ENCODE peak calls at places on chromosome 7, in eight cellular contexts. R is fibroblast of pulmonary artery, X is upper lobe of right lung, C is foreskin fibroblast, M is mesendoderm, G is OCI-LY7, D is adrenal gland, Q is neuronal stem cell. F is an unnamed sample.

GRCh38 chr7:6106140-6106904 is 75.1 kb downstream of the ANKRD61 start:
- DNase-seq in D (peak; percentile 29), G (peak; percentile 70), X (peak; percentile 57), M (peak; percentile 52), C (peak; percentile 32), R (peak; percentile 59), Q (no peak), F (peak; percentile 32)

GRCh38 chr7:85908051-85908450 is 721.2 kb upstream of the SEMA3D start:
- DNase-seq in G (no peak), Q (no peak), D (no peak), M (no peak), C (no peak), R (no peak), X (no peak), F (no peak)

GRCh38 chr7:104175336-104175984 is 32.4 kb downstream of the ORC5 start:
- DNase-seq in M (no peak), C (no peak), G (no peak), R (no peak), Q (no peak), X (no peak), D (no peak), F (no peak)

GRCh38 chr7:332646-333398 is 42.9 kb downstream of the FOXL3 start:
- DNase-seq in Q (peak; percentile 72), D (peak; percentile 77), C (peak; percentile 64), R (peak; percentile 64), X (peak; percentile 94), G (no peak), M (peak; percentile 73), F (peak; percentile 51)

GRCh38 chr7:34225193-34225592 is 319.9 kb downstream of the BMPER start:
- DNase-seq in C (no peak), R (no peak), X (no peak), M (peak; percentile 61), D (no peak), Q (no peak), G (no peak), F (no peak)

GRCh38 chr7:5403442-5403841 is 20.2 kb downstream of the TNRC18 start:
- DNase-seq in R (no peak), G (no peak), X (no peak), C (no peak), D (no peak), M (no peak), Q (no peak), F (no peak)

GRCh38 chr7:117375380-117375779 is 51.9 kb downstream of the ASZ1 start:
- DNase-seq in M (no peak), R (peak; percentile 11), Q (no peak), X (no peak), D (no peak), G (no peak), C (peak; percentile 28), F (no peak)

GRCh38 chr7:159046300-159046699 is 98.4 kb downstream of the VIPR2 start:
- DNase-seq in X (no peak), M (no peak), Q (no peak), C (no peak), G (no peak), D (no peak), R (no peak), F (no peak)

GRCh38 chr7:94394399-94395140 is at the start of gene COL1A2:
- DNase-seq in X (peak; percentile 71), R (peak; percentile 98), D (peak; percentile 55), Q (peak; percentile 63), G (no peak), C (peak; percentile 99), M (peak; percentile 90), F (peak; percentile 99)

GRCh38 chr7:74412603-74413002 is 41.1 kb upstream of the GTF2IRD1 start:
- DNase-seq in X (no peak), R (peak; percentile 46), M (no peak), G (no peak), D (no peak), Q (no peak), C (peak; percentile 32), F (peak; percentile 22)

GRCh38 chr7:158357106-158357897 is 230.3 kb downstream of the PTPRN2 start:
- DNase-seq in X (no peak), G (no peak), M (no peak), Q (no peak), R (no peak), D (no peak), C (no peak), F (no peak)

GRCh38 chr7:44750921-44751571 is 2.4 kb downstream of the ZMIZ2 start:
- DNase-seq in X (peak; percentile 67), G (peak; percentile 50), Q (no peak), M (no peak), R (no peak), D (no peak), C (peak; percentile 26), F (peak; percentile 12)

DNA sequence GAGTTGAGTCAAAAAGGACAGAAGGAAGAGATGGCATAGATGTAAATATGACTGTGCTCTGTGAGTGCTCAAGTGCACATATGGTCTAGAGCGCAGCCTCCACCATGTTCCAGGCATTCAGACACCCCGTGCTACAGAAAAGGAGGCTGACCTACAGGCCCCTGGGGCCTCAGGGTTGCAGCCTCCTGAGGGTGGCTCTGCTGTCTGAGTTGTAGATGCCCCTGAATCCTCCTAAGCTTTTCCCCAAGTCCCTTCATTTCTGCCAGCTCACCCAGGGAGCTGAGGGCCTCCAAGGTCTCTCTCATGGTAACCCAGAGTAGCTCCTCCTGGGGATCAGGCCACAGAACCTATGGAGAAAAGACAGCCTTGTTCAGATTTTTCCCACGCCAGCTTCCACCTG is 2.7 kb downstream of the ZNF467 start:
- DNase-seq in R (no peak), Q (no peak), D (no peak), C (no peak), X (no peak), G (no peak), M (no peak), F (no peak)
- H3K4me3 ChIP-seq in R (no peak overlapping the region), Q (no peak overlapping the region), D (no peak overlapping the region), C (no peak overlapping the region), X (peak overlapping the region; percentile 64), G (no peak overlapping the region), M (no peak overlapping the region), F (no peak overlapping the region)

DNA sequence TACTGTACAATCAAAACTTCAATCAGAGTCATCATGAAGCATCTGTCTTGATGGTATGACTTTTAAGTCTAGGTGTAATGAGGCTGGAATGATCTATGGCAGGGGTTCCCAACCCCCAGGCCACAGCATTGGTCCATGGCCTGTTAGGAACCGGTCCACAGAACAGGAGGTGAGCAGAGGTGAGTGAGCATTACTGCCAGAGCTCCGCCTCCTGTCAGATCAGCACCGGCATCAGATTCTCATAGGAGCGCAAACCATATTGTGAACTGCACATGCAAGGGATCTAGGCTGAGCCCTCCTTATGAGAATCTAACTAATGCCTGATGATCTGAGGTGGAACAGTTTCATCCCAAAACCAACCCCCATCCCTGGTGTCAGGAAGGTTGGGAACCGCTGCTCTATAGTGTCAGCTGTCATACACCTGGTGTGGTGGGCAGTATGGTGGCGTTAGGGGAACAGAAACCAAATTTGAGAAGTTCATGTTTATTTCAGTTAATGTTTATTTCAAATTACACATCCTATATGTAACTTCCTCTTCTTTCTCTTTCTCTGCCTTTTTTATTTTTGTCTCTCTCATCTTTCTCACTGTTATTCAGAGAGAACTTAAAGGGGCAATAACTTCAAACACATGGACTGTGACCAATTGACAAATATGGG is 432.6 kb downstream of the TNS3 start:
- DNase-seq in C (no peak), X (no peak), D (no peak), Q (no peak), R (no peak), M (no peak), G (peak; percentile 89), F (no peak)
- H3K4me3 ChIP-seq in C (no peak overlapping the region), X (no peak overlapping the region), D (no peak overlapping the region), Q (no peak overlapping the region), R (no peak overlapping the region), M (no peak overlapping the region), G (peak overlapping the region; percentile 50), F (no peak overlapping the region)

GRCh38 chr7:151060416-151061234 is 1.2 kb downstream of the SLC4A2 start:
- DNase-seq in G (peak; percentile 26), R (peak; percentile 64), D (peak; percentile 86), X (peak; percentile 80), Q (peak; percentile 63), M (peak; percentile 29), C (peak; percentile 64), F (no peak)

GRCh38 chr7:151062399-151063211 is 3.2 kb downstream of the SLC4A2 start:
- DNase-seq in G (no peak), R (peak; percentile 52), X (peak; percentile 91), C (peak; percentile 72), Q (peak; percentile 77), D (peak; percentile 77), M (peak; percentile 99), F (peak; percentile 59)

GRCh38 chr7:151060113-151060415 is 675 bp downstream of the SLC4A2 start:
- DNase-seq in D (no peak), Q (no peak), C (no peak), G (no peak), R (no peak), M (peak; percentile 71), X (no peak), F (no peak)

GRCh38 chr7:151062111-151062398 is 2.7 kb downstream of the SLC4A2 start:
- DNase-seq in R (no peak), Q (no peak), G (no peak), D (no peak), X (no peak), C (no peak), M (no peak), F (no peak)

DNA sequence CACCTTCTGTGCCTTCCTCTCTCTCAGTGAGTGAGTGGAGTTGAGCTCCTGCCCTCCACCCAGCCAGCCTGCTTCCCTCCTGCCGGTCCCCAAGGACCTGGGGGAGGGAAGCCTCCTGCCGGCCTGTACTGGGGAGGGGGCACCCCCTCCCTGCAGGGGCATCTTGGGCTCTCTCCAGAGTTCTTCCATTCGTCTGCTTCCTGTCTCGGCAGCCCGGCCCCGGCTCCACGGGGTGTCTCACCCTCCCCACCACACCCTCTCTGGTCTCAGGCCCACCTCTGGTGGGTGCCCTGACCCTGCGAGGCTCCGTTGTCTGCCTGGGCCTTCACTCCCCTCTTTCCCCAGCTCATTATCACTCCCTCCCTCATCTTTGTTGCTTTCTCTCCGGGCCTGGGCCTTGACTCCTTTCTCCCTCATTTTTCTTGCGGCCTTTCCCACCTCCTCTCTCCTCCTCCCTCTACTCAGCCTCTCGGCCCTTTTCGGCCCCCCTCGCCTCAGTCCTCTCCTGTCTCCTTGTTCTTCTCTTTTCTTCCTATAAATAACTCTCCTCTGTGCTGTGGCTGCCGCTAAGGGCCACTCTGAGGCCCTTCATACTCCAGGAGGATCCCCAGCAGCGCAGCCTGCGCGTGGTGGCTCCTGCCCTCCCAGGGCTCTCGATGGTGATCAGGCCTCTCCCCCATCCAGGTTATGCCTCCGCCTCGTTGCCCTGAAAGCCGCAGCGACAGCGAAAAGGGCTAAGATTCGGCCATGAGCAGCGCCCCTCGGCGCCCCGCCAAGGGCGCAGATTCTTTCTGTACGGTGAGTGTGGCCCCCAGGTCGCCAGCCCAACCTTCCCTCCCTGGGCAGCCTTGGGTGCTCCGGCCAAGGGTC is 2.1 kb downstream of the SLC4A2 start:
- DNase-seq in R (no peak), G (no peak), D (no peak), Q (no peak), M (peak; percentile 64), C (no peak), X (peak; percentile 84), F (no peak)
- H3K4me3 ChIP-seq in R (peak overlapping the region; percentile 83), G (peak overlapping the region; percentile 98), D (no peak overlapping the region), Q (no peak overlapping the region), M (no peak overlapping the region), C (peak overlapping the region; percentile 70), X (peak overlapping the region; percentile 84), F (peak overlapping the region; percentile 89)

DNA sequence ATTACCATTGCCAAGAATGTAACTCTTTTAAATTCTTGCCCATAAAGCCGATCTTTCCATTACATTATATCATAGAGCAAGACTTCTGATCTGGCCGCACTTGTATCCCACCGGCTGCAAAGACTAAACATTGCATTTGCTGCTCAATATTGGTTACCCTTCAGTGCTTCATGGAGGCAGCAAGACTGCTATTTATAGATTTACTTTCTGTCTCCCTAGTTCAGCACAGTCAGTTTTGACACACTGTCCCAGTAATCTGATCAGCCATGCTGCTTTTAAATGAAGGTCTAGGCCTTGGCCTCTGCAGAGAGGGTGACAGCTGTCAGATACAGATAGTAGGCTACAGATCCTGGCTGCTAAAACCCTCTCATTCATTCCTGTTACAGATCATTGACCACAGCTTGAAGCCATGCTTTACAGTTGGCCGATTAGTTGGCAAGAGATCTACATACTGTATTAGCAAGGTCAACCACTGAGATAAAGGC is 562.6 kb upstream of the GALNT17 start:
- DNase-seq in G (no peak), X (no peak), M (peak; percentile 52), Q (no peak), R (no peak), C (no peak), D (peak; percentile 18), F (no peak)
- H3K4me3 ChIP-seq in G (no peak overlapping the region), X (no peak overlapping the region), M (no peak overlapping the region), Q (no peak overlapping the region), R (no peak overlapping the region), C (no peak overlapping the region), D (no peak overlapping the region), F (no peak overlapping the region)